ENCODE peak calls at places on chromosomes 1 and 21, in seven cellular contexts. I is hippocampal formation; Y is iris pigment epithelial cell; Z is A549; M is activated CD8-positive, alpha-beta memory T cell treated with anti-CD3 and anti-CD28 coated beads, Interleukin-2, amount 50 U/mL, for 4 hours; O is NCI-H1694 treated with DMSO at 0.1 percent for 48 hours; G is anterior cingulate cortex. H is an unnamed sample.

GRCh38 chr1:44368471-44369151 is 13.6 kb upstream of the ERI3 start:
- DNase-seq in Z (no peak), Y (no peak), M (no peak), G (no peak), I (no peak), O (no peak), H (no peak)

GRCh38 chr1:58500036-58500435 is 46.5 kb downstream of the OMA1 start:
- DNase-seq in M (no peak), Y (no peak), Z (no peak), I (no peak), G (no peak), O (peak), H (no peak)

GRCh38 chr1:22600071-22600816 is 36.2 kb upstream of the C1QA start:
- DNase-seq in G (no peak), Z (peak), I (no peak), M (no peak), Y (no peak), O (no peak), H (no peak)

GRCh38 chr1:177571485-177572076 is 398.3 kb downstream of the SEC16B start:
- DNase-seq in I (no peak), Y (peak), Z (no peak), G (no peak), M (no peak), O (no peak), H (no peak)

GRCh38 chr21:41776778-41777177 is 9.9 kb upstream of the RIPK4 start:
- DNase-seq in I (no peak), M (no peak), O (no peak), Z (no peak), Y (no peak), G (no peak), H (no peak)

GRCh38 chr1:86887479-86888162 is 26.3 kb downstream of the SELENOF start:
- DNase-seq in M (no peak), I (no peak), O (no peak), Y (no peak), Z (no peak), G (no peak), H (no peak)

GRCh38 chr1:39615086-39615662 is 24.3 kb downstream of the HEYL start:
- DNase-seq in O (no peak), G (no peak), M (no peak), Y (no peak), I (no peak), Z (no peak), H (no peak)

GRCh38 chr1:23977187-23977853 is 2.8 kb downstream of the SRSF10 start:
- DNase-seq in O (no peak), M (no peak), I (no peak), Z (no peak), G (no peak), Y (no peak), H (no peak)

GRCh38 chr1:19081218-19081893 is 124.9 kb upstream of the IFFO2 start:
- DNase-seq in G (no peak), Y (peak), M (no peak), I (no peak), O (no peak), Z (peak), H (no peak)

GRCh38 chr1:197902454-197903195 is at the start of gene C1orf53:
- DNase-seq in O (peak), Z (peak), Y (peak), M (peak), G (peak), I (peak), H (peak)

GRCh38 chr1:155321577-155322497 is 1.1 kb downstream of the RUSC1 start:
- DNase-seq in M (no peak), Y (peak), Z (no peak), G (no peak), O (no peak), I (no peak), H (no peak)

H was measured in globus pallidus.